ENCODE peak calls at places on chromosomes 7 and 10, in seven cellular contexts. One of them, this sample, is unnamed.
A peak's percentile ranks its signal among the peaks of the same experiment; 100 is the strongest.

GRCh38 chr7:108497082-108497725 is 28.7 kb downstream of the PNPLA8 start:
- DNase-seq in fibroblast of pulmonary artery: peak; percentile 75
- DNase-seq in heart right ventricle: peak; percentile 23
- DNase-seq in neural progenitor cell: peak; percentile 62
- DNase-seq in tibial nerve: peak; percentile 27
- DNase-seq in cardiac fibroblast: peak; percentile 69
- DNase-seq in GM12865: peak; percentile 61
- DNase-seq in this sample: peak; percentile 66

GRCh38 chr7:111931016-111931517 is 275.1 kb downstream of the DOCK4 start:
- DNase-seq in tibial nerve: no peak
- DNase-seq in cardiac fibroblast: peak; percentile 45
- DNase-seq in GM12865: no peak
- DNase-seq in neural progenitor cell: peak; percentile 26
- DNase-seq in heart right ventricle: no peak
- DNase-seq in fibroblast of pulmonary artery: peak; percentile 62
- DNase-seq in this sample: peak; percentile 3

GRCh38 chr10:13684252-13684791 is 97.6 kb downstream of the PRPF18 start:
- DNase-seq in tibial nerve: peak; percentile 28
- DNase-seq in neural progenitor cell: no peak
- DNase-seq in cardiac fibroblast: peak; percentile 83
- DNase-seq in GM12865: no peak
- DNase-seq in heart right ventricle: peak; percentile 91
- DNase-seq in fibroblast of pulmonary artery: peak; percentile 90
- DNase-seq in this sample: no peak

GRCh38 chr7:149310113-149310836 is 48.3 kb downstream of the ZNF783 start:
- DNase-seq in neural progenitor cell: no peak
- DNase-seq in GM12865: peak; percentile 70
- DNase-seq in tibial nerve: no peak
- DNase-seq in cardiac fibroblast: peak; percentile 85
- DNase-seq in heart right ventricle: no peak
- DNase-seq in fibroblast of pulmonary artery: peak; percentile 86
- DNase-seq in this sample: peak; percentile 65

GRCh38 chr10:33041783-33042437 is 83.9 kb upstream of the ITGB1 start:
- DNase-seq in heart right ventricle: no peak
- DNase-seq in cardiac fibroblast: no peak
- DNase-seq in GM12865: no peak
- DNase-seq in tibial nerve: no peak
- DNase-seq in neural progenitor cell: no peak
- DNase-seq in fibroblast of pulmonary artery: no peak
- DNase-seq in this sample: no peak

GRCh38 chr10:114492351-114493037 is 88.2 kb upstream of the AFAP1L2 start:
- DNase-seq in cardiac fibroblast: peak; percentile 37
- DNase-seq in neural progenitor cell: no peak
- DNase-seq in GM12865: peak; percentile 45
- DNase-seq in fibroblast of pulmonary artery: peak; percentile 49
- DNase-seq in tibial nerve: no peak
- DNase-seq in heart right ventricle: no peak
- DNase-seq in this sample: no peak

GRCh38 chr10:18097524-18097923 is 42.7 kb upstream of the CACNB2 start:
- DNase-seq in GM12865: no peak
- DNase-seq in fibroblast of pulmonary artery: peak; percentile 38
- DNase-seq in heart right ventricle: no peak
- DNase-seq in cardiac fibroblast: no peak
- DNase-seq in tibial nerve: no peak
- DNase-seq in neural progenitor cell: no peak
- DNase-seq in this sample: peak; percentile 6

GRCh38 chr10:78756604-78757442 is 311.9 kb upstream of the ZMIZ1 start:
- DNase-seq in GM12865: no peak
- DNase-seq in cardiac fibroblast: peak; percentile 97
- DNase-seq in heart right ventricle: peak; percentile 75
- DNase-seq in neural progenitor cell: peak; percentile 44
- DNase-seq in fibroblast of pulmonary artery: peak; percentile 99
- DNase-seq in tibial nerve: peak; percentile 65
- DNase-seq in this sample: peak; percentile 98

GRCh38 chr10:31467791-31468535 is 148.9 kb downstream of the ZEB1 start:
- DNase-seq in neural progenitor cell: peak; percentile 4
- DNase-seq in cardiac fibroblast: peak; percentile 26
- DNase-seq in fibroblast of pulmonary artery: peak; percentile 33
- DNase-seq in tibial nerve: no peak
- DNase-seq in heart right ventricle: peak; percentile 9
- DNase-seq in GM12865: peak; percentile 37
- DNase-seq in this sample: peak; percentile 51

GRCh38 chr7:129434846-129435318 is 650 bp downstream of the STRIP2 start:
- DNase-seq in tibial nerve: no peak
- DNase-seq in GM12865: peak; percentile 5
- DNase-seq in cardiac fibroblast: peak; percentile 35
- DNase-seq in fibroblast of pulmonary artery: peak; percentile 26
- DNase-seq in neural progenitor cell: peak; percentile 70
- DNase-seq in heart right ventricle: no peak
- DNase-seq in this sample: peak; percentile 11

GRCh38 chr10:110208614-110209398 is 1.4 kb downstream of the MXI1 start:
- DNase-seq in GM12865: peak; percentile 46
- DNase-seq in tibial nerve: peak; percentile 31
- DNase-seq in cardiac fibroblast: peak; percentile 48
- DNase-seq in heart right ventricle: peak; percentile 45
- DNase-seq in fibroblast of pulmonary artery: peak; percentile 45
- DNase-seq in neural progenitor cell: peak; percentile 46
- DNase-seq in this sample: peak; percentile 54

GRCh38 chr7:37732253-37732652 is 48.7 kb downstream of the GPR141 start:
- DNase-seq in neural progenitor cell: peak; percentile 67
- DNase-seq in fibroblast of pulmonary artery: peak; percentile 0
- DNase-seq in heart right ventricle: peak; percentile 32
- DNase-seq in GM12865: peak; percentile 76
- DNase-seq in tibial nerve: peak; percentile 63
- DNase-seq in cardiac fibroblast: peak; percentile 3
- DNase-seq in this sample: peak; percentile 97

DNA sequence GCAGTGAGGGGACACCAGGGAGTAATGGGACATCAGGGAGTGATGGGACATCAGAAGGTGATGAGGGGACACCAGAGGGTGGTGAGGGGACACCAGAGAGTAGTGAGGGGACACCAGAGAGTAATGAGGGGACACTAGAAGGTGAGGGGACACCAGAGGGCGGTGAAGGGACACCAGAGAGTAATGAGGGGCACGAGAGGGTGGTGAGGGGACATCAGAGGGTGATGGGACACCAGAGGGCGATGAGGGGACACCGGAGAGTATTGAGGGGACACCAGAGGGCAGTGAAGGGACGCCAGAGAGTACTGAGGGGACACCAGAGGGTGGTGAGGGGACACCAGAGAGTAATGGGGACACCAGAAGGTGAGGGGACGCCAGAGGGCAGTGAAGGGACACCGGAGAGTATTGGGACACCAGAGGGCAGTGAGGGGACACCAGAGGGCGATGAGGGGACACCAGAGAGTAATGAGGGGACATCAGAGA is 10.5 kb downstream of the NACAD start:
- DNase-seq in tibial nerve: no peak
- DNase-seq in heart right ventricle: no peak
- DNase-seq in cardiac fibroblast: no peak
- DNase-seq in GM12865: no peak
- DNase-seq in fibroblast of pulmonary artery: no peak
- DNase-seq in neural progenitor cell: no peak
- DNase-seq in this sample: no peak
- TF ChIP-seq CTCF in tibial nerve: no peak
- TF ChIP-seq CTCF in heart right ventricle: no peak
- TF ChIP-seq CTCF in cardiac fibroblast: no peak
- TF ChIP-seq CTCF in GM12865: no peak
- TF ChIP-seq CTCF in fibroblast of pulmonary artery: no peak
- TF ChIP-seq CTCF in neural progenitor cell: no peak
- TF ChIP-seq CTCF in this sample: no peak

GRCh38 chr7:75735581-75736350 is 3.0 kb downstream of the HIP1 start:
- DNase-seq in fibroblast of pulmonary artery: no peak
- DNase-seq in heart right ventricle: no peak
- DNase-seq in tibial nerve: no peak
- DNase-seq in GM12865: no peak
- DNase-seq in cardiac fibroblast: no peak
- DNase-seq in neural progenitor cell: no peak
- DNase-seq in this sample: no peak

GRCh38 chr7:75735059-75735458 is 3.7 kb downstream of the HIP1 start:
- DNase-seq in GM12865: no peak
- DNase-seq in neural progenitor cell: no peak
- DNase-seq in cardiac fibroblast: no peak
- DNase-seq in heart right ventricle: no peak
- DNase-seq in fibroblast of pulmonary artery: no peak
- DNase-seq in tibial nerve: no peak
- DNase-seq in this sample: no peak

GRCh38 chr7:75732016-75732521 is 6.7 kb downstream of the HIP1 start:
- DNase-seq in fibroblast of pulmonary artery: no peak
- DNase-seq in cardiac fibroblast: no peak
- DNase-seq in tibial nerve: no peak
- DNase-seq in neural progenitor cell: no peak
- DNase-seq in GM12865: no peak
- DNase-seq in heart right ventricle: no peak
- DNase-seq in this sample: no peak

GRCh38 chr7:75734586-75735047 is 4.1 kb downstream of the HIP1 start:
- DNase-seq in cardiac fibroblast: peak; percentile 33
- DNase-seq in heart right ventricle: no peak
- DNase-seq in fibroblast of pulmonary artery: no peak
- DNase-seq in GM12865: no peak
- DNase-seq in neural progenitor cell: peak; percentile 43
- DNase-seq in tibial nerve: no peak
- DNase-seq in this sample: peak; percentile 40

DNA sequence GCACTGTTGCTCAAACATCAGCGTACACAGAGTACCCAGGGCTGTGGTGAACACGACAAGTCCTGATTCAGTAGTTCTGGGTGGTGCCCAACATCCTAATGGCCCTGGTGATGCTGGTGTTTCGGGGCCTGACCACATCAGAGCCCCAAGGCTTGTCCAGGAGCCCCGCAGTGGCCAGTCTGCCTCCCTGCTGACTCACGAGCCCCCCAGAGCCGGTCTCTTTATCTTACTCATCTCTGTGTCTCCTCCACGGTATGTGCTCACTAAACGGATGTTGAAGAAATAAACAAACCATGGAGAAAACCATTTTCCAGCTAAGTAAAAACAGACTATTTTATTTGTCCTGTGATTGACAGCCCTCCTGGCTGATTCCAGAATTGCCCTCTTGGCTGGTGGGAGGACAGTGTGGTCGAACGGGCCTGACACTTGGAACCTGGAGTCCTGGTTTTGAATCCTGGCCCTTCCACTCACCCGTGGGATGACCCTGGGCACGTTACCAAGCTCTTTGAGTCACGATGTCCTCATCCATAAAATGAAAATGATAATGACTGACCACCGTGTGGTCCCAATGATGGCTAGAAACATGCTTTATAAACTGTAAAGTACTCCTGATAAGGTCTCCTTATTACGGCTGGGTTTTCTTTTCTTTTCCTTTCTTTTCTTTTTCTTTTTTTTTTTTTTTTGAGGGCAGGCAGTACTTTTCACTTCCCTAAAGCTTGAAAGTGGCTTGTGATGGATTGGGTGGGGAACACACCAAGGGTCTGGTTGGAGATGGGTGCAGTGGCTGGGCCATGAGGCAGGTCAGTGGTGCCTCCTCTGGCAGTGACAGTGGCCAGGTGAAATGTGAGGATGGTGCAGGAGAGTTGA is 5.7 kb downstream of the HIP1 start:
- DNase-seq in heart right ventricle: no peak
- DNase-seq in GM12865: no peak
- DNase-seq in cardiac fibroblast: peak; percentile 40
- DNase-seq in neural progenitor cell: no peak
- DNase-seq in tibial nerve: no peak
- DNase-seq in fibroblast of pulmonary artery: peak; percentile 54
- DNase-seq in this sample: peak; percentile 92
- TF ChIP-seq CTCF in heart right ventricle: no peak
- TF ChIP-seq CTCF in GM12865: no peak
- TF ChIP-seq CTCF in cardiac fibroblast: no peak
- TF ChIP-seq CTCF in neural progenitor cell: no peak
- TF ChIP-seq CTCF in tibial nerve: no peak
- TF ChIP-seq CTCF in fibroblast of pulmonary artery: no peak
- TF ChIP-seq CTCF in this sample: no peak

GRCh38 chr10:3172446-3173172 is at the start of gene PITRM1:
- DNase-seq in cardiac fibroblast: peak; percentile 100
- DNase-seq in neural progenitor cell: peak; percentile 99
- DNase-seq in tibial nerve: peak; percentile 99
- DNase-seq in fibroblast of pulmonary artery: peak; percentile 99
- DNase-seq in heart right ventricle: peak; percentile 99
- DNase-seq in GM12865: peak; percentile 100
- DNase-seq in this sample: peak; percentile 99
- TF ChIP-seq CTCF in cardiac fibroblast: no peak
- TF ChIP-seq CTCF in neural progenitor cell: no peak
- TF ChIP-seq CTCF in tibial nerve: no peak
- TF ChIP-seq CTCF in fibroblast of pulmonary artery: no peak
- TF ChIP-seq CTCF in heart right ventricle: no peak
- TF ChIP-seq CTCF in GM12865: no peak
- TF ChIP-seq CTCF in this sample: no peak

GRCh38 chr7:27269455-27269854 is 26.9 kb downstream of the EVX1 start:
- DNase-seq in cardiac fibroblast: no peak
- DNase-seq in neural progenitor cell: no peak
- DNase-seq in fibroblast of pulmonary artery: no peak
- DNase-seq in heart right ventricle: no peak
- DNase-seq in tibial nerve: no peak
- DNase-seq in GM12865: no peak
- DNase-seq in this sample: no peak
- TF ChIP-seq CTCF in cardiac fibroblast: no peak
- TF ChIP-seq CTCF in neural progenitor cell: peak; percentile 14
- TF ChIP-seq CTCF in fibroblast of pulmonary artery: no peak
- TF ChIP-seq CTCF in heart right ventricle: no peak
- TF ChIP-seq CTCF in tibial nerve: no peak
- TF ChIP-seq CTCF in GM12865: no peak
- TF ChIP-seq CTCF in this sample: no peak

GRCh38 chr7:54664235-54665228 is 94.5 kb downstream of the SEC61G start:
- DNase-seq in heart right ventricle: peak; percentile 12
- DNase-seq in GM12865: peak; percentile 32
- DNase-seq in fibroblast of pulmonary artery: peak; percentile 1
- DNase-seq in tibial nerve: no peak
- DNase-seq in neural progenitor cell: peak; percentile 88
- DNase-seq in cardiac fibroblast: peak; percentile 2
- DNase-seq in this sample: peak; percentile 52
- TF ChIP-seq CTCF in heart right ventricle: peak; percentile 55
- TF ChIP-seq CTCF in GM12865: peak; percentile 39
- TF ChIP-seq CTCF in fibroblast of pulmonary artery: peak; percentile 2
- TF ChIP-seq CTCF in tibial nerve: no peak
- TF ChIP-seq CTCF in neural progenitor cell: peak; percentile 63
- TF ChIP-seq CTCF in cardiac fibroblast: peak; percentile 44
- TF ChIP-seq CTCF in this sample: peak; percentile 80

GRCh38 chr7:137985253-137985896 is 16.5 kb downstream of the CREB3L2 start:
- DNase-seq in tibial nerve: no peak
- DNase-seq in fibroblast of pulmonary artery: peak; percentile 41
- DNase-seq in cardiac fibroblast: no peak
- DNase-seq in neural progenitor cell: no peak
- DNase-seq in GM12865: peak; percentile 82
- DNase-seq in heart right ventricle: no peak
- DNase-seq in this sample: no peak

GRCh38 chr7:137987011-137987334 is 14.9 kb downstream of the CREB3L2 start:
- DNase-seq in tibial nerve: no peak
- DNase-seq in neural progenitor cell: no peak
- DNase-seq in fibroblast of pulmonary artery: no peak
- DNase-seq in cardiac fibroblast: peak; percentile 38
- DNase-seq in GM12865: no peak
- DNase-seq in heart right ventricle: no peak
- DNase-seq in this sample: no peak

GRCh38 chr7:137985897-137986251 is 16.0 kb downstream of the CREB3L2 start:
- DNase-seq in fibroblast of pulmonary artery: no peak
- DNase-seq in cardiac fibroblast: no peak
- DNase-seq in tibial nerve: no peak
- DNase-seq in heart right ventricle: no peak
- DNase-seq in GM12865: peak; percentile 67
- DNase-seq in neural progenitor cell: no peak
- DNase-seq in this sample: no peak

GRCh38 chr7:137987563-137987962 is 14.3 kb downstream of the CREB3L2 start:
- DNase-seq in tibial nerve: no peak
- DNase-seq in GM12865: no peak
- DNase-seq in heart right ventricle: no peak
- DNase-seq in fibroblast of pulmonary artery: no peak
- DNase-seq in neural progenitor cell: no peak
- DNase-seq in cardiac fibroblast: no peak
- DNase-seq in this sample: no peak

GRCh38 chr7:137986252-137987010 is 15.5 kb downstream of the CREB3L2 start:
- DNase-seq in GM12865: peak; percentile 70
- DNase-seq in fibroblast of pulmonary artery: peak; percentile 92
- DNase-seq in cardiac fibroblast: peak; percentile 89
- DNase-seq in neural progenitor cell: no peak
- DNase-seq in tibial nerve: no peak
- DNase-seq in heart right ventricle: peak; percentile 29
- DNase-seq in this sample: no peak
- TF ChIP-seq CTCF in GM12865: no peak
- TF ChIP-seq CTCF in fibroblast of pulmonary artery: no peak
- TF ChIP-seq CTCF in cardiac fibroblast: no peak
- TF ChIP-seq CTCF in neural progenitor cell: no peak
- TF ChIP-seq CTCF in tibial nerve: no peak
- TF ChIP-seq CTCF in heart right ventricle: no peak
- TF ChIP-seq CTCF in this sample: no peak

This sample was measured in MCF 10A.